ENCODE peak calls at places on chromosome 15, in five cellular contexts. M, U, E, P and H are unnamed samples.

GRCh38 chr15:29699791-29700190 is 122.5 kb downstream of the TJP1 start:
- DNase-seq in M (no peak), U (no peak), E (no peak), P (no peak), H (no peak)

GRCh38 chr15:90930861-90931629 is 1.3 kb downstream of the HDDC3 start:
- DNase-seq in M (no peak), U (no peak), E (no peak), P (no peak), H (no peak)

GRCh38 chr15:63971427-63971805 is 74.9 kb downstream of the DAPK2 start:
- DNase-seq in M (no peak), U (no peak), E (no peak), P (no peak), H (no peak)

GRCh38 chr15:40782609-40783227 is 12.9 kb downstream of the C15orf62 start:
- DNase-seq in M (peak), U (no peak), E (no peak), P (peak), H (no peak)

GRCh38 chr15:34353627-34354026 is 10.5 kb downstream of the NUTM1 start:
- DNase-seq in M (no peak), U (no peak), E (no peak), P (no peak), H (no peak)

GRCh38 chr15:83472151-83472550 is 25.0 kb downstream of the SH3GL3 start:
- DNase-seq in M (no peak), U (no peak), E (no peak), P (no peak), H (no peak)

GRCh38 chr15:92831459-92832229 is 68.5 kb upstream of the CHD2 start:
- DNase-seq in M (peak), U (peak), E (peak), P (peak), H (peak)

GRCh38 chr15:97081666-97082226 is 751.2 kb downstream of the NR2F2 start:
- DNase-seq in M (no peak), U (no peak), E (no peak), P (no peak), H (no peak)

GRCh38 chr15:81189583-81190283 is 6.9 kb upstream of the IL16 start:
- DNase-seq in M (no peak), U (peak), E (peak), P (no peak), H (no peak)

GRCh38 chr15:90460142-90460824 is 69.4 kb upstream of the CRTC3 start:
- DNase-seq in M (no peak), U (peak), E (no peak), P (no peak), H (no peak)

GRCh38 chr15:33860749-33861148 is 107.5 kb upstream of the CHRM5 start:
- DNase-seq in M (no peak), U (peak), E (no peak), P (no peak), H (no peak)

GRCh38 chr15:69129026-69129385 is 31.4 kb upstream of the GLCE start:
- DNase-seq in M (no peak), U (no peak), E (no peak), P (no peak), H (no peak)

GRCh38 chr15:62324382-62324781 is 159.3 kb upstream of the C2CD4B start:
- DNase-seq in M (no peak), U (no peak), E (peak), P (no peak), H (no peak)

GRCh38 chr15:63243101-63243500 is 34.3 kb upstream of the APH1B start:
- DNase-seq in M (no peak), U (peak), E (no peak), P (no peak), H (no peak)

GRCh38 chr15:84598250-84598649 is 2.6 kb upstream of the ZSCAN2 start:
- DNase-seq in M (no peak), U (no peak), E (peak), P (no peak), H (no peak)

GRCh38 chr15:49624046-49624445 is 3.2 kb downstream of the DTWD1 start:
- DNase-seq in M (no peak), U (no peak), E (peak), P (no peak), H (no peak)

GRCh38 chr15:49620174-49620573 is 444 bp downstream of the FAM227B start:
- DNase-seq in M (no peak), U (peak), E (no peak), P (no peak), H (no peak)

GRCh38 chr15:49621327-49622210 is 721 bp downstream of the DTWD1 start:
- DNase-seq in M (no peak), U (peak), E (no peak), P (no peak), H (no peak)

GRCh38 chr15:49620658-49621326 is at the start of the genes DTWD1 and FAM227B:
- DNase-seq in M (peak), U (peak), E (peak), P (peak), H (peak)

DNA sequence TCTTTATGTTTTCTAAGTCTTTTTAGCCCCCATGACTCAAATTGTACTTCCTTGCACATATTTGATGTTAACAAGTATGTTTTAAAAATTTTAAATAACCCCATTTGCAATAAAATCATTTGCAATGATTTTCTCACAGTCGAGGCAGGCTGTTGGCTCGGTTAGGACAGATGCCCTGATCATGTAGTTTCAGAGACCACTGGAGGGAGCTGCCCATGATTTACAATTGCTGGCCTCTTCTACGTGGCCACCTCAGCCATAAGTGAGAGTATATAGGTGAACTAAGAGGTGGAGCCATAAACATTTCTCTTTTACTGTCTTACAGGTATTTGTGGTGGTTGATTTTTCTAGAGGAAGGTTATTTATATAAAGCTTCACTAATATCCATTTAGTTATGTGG is 1.7 kb downstream of the DTWD1 start:
- DNase-seq in M (no peak), U (peak), E (no peak), P (no peak), H (no peak)
- TF ChIP-seq CTCF in M (no peak), U (peak), E (peak), P (no peak), H (no peak)

DNA sequence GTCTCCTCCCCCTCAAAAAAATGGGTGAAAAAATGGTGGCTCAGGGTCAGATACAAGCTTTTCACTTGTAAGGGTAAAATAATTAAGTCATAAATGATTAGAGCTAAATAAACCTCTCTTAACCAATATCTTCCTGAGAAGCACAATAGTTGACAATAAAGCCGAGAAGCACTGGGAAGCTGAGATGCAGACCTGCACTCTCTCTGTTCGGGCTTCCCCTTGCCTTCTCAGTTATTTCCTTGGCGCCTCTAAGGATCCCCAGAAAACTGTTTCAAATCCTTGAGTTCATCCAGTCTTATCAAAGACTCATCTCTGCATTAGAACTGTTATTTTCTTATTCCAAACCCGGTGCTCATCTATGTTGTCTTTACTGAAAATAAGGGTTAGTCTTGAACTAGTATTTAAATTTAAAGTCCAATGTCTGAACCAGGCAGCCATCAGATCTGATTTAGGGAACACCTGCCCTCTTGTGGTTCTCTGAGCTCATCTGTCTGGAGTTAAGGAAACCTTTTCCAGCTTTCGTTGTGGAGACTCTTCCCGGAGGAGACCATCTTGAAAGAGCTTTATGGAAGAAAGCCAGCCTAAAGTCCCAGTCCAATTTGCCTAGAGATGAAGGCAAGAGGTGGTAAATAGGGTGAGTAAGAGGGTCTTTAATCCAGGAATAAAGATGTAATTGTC is 256.4 kb upstream of the MCTP2 start:
- DNase-seq in M (no peak), U (peak), E (peak), P (no peak), H (no peak)
- TF ChIP-seq CTCF in M (peak), U (peak), E (peak), P (no peak), H (no peak)

GRCh38 chr15:56519000-56519399 is 54.1 kb upstream of the MNS1 start:
- DNase-seq in M (no peak), U (no peak), E (no peak), P (no peak), H (no peak)

GRCh38 chr15:56523521-56523920 is 58.6 kb upstream of the MNS1 start:
- DNase-seq in M (no peak), U (no peak), E (no peak), P (no peak), H (no peak)

GRCh38 chr15:56528136-56528535 is 63.2 kb upstream of the MNS1 start:
- DNase-seq in M (no peak), U (no peak), E (no peak), P (no peak), H (no peak)

DNA sequence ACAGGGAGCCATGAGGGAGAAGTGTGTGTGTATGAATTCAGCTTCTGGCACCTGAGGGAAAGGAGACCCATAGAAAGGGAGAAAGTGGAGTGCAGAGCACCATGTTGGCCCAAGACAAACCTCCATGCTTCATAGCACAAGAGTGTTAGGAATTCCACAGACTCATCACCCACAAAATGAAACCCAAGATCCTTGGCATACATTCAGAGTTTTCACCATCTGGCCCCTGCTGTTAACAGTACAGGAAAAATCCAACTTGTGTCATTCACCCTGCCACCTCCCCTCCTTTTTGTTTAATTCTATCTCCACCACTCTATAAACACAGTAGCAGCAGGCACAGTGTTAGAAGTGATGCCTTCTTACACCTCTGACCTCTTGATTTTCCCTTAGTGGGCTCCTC is 60.0 kb upstream of the MNS1 start:
- DNase-seq in M (no peak), U (no peak), E (peak), P (no peak), H (no peak)
- TF ChIP-seq CTCF in M (no peak), U (no peak), E (no peak), P (no peak), H (no peak)

GRCh38 chr15:75597667-75598341 is 18.7 kb upstream of the PTPN9 start:
- DNase-seq in M (no peak), U (peak), E (no peak), P (no peak), H (no peak)
- TF ChIP-seq CTCF in M (peak), U (peak), E (peak), P (no peak), H (no peak)

GRCh38 chr15:50182233-50183013 is 427 bp downstream of the SLC27A2 start:
- DNase-seq in M (peak), U (peak), E (no peak), P (peak), H (no peak)
- TF ChIP-seq CTCF in M (no peak), U (no peak), E (peak), P (no peak), H (no peak)